ENCODE peak calls at places on chromosomes 7 and 10, in six cellular contexts. R is fibroblast of lung; X is amygdala; Y is amniotic stem cell; M is SW480; L is stimulated activated CD8-positive, alpha-beta memory T cell treated with anti-CD3 and anti-CD28 coated beads, Interleukin-4, amount 100 ng/mL, for 4 hours. Z is an unnamed sample.

GRCh38 chr10:6721964-6722615 is 142.0 kb upstream of the PRKCQ start:
- DNase-seq in X (no peak), R (peak; percentile 97), L (no peak), M (peak; percentile 25), Y (peak; percentile 53), Z (no peak)

GRCh38 chr10:76763360-76763759 is 874.2 kb downstream of the KCNMA1 start:
- DNase-seq in X (no peak), R (peak; percentile 2), M (no peak), L (no peak), Y (no peak), Z (no peak)

GRCh38 chr10:124168581-124168980 is 75.2 kb upstream of the CHST15 start:
- DNase-seq in M (no peak), Y (no peak), L (no peak), R (no peak), X (no peak), Z (no peak)

GRCh38 chr7:45219801-45220200 is 62.2 kb downstream of the RAMP3 start:
- DNase-seq in X (no peak), L (no peak), M (no peak), R (no peak), Y (no peak), Z (no peak)

GRCh38 chr7:55063036-55063435 is 44.2 kb downstream of the EGFR start:
- DNase-seq in Y (no peak), M (no peak), X (no peak), R (no peak), L (no peak), Z (no peak)

GRCh38 chr7:65832281-65832680 is 40.6 kb upstream of the VKORC1L1 start:
- DNase-seq in X (no peak), R (peak; percentile 58), M (no peak), L (no peak), Y (no peak), Z (no peak)

GRCh38 chr7:78558571-78558970 is 760.0 kb downstream of the PHTF2 start:
- DNase-seq in Y (no peak), L (no peak), X (peak; percentile 27), R (no peak), M (peak; percentile 28), Z (no peak)

GRCh38 chr10:104170610-104171269 is 48.8 kb downstream of the SFR1 start:
- DNase-seq in L (no peak), X (no peak), R (no peak), M (peak; percentile 55), Y (no peak), Z (no peak)

GRCh38 chr7:79282051-79282694 is 171.3 kb downstream of the MAGI2 start:
- DNase-seq in X (peak; percentile 22), M (peak; percentile 45), R (peak; percentile 86), L (no peak), Y (peak; percentile 72), Z (no peak)

GRCh38 chr7:2913760-2914387 is 69.8 kb upstream of the GNA12 start:
- DNase-seq in Y (no peak), L (no peak), M (no peak), X (no peak), R (no peak), Z (no peak)

GRCh38 chr10:79445217-79445707 is at the start of gene ZCCHC24:
- DNase-seq in M (peak; percentile 58), R (no peak), L (no peak), Y (no peak), X (no peak), Z (no peak)

GRCh38 chr7:2269468-2270460 is 27.7 kb downstream of the NUDT1 start:
- DNase-seq in M (no peak), X (no peak), L (no peak), R (peak; percentile 35), Y (no peak), Z (no peak)

Z was measured in aorta.